ENCODE peak calls at places on chromosomes 5 and 9, in four cellular contexts. B is uterus, C is esophagus squamous epithelium, V is fibroblast of lung. H is an unnamed sample. For H3K9me3 and H3K4me1, the result is how much of the 10 kb centered on the place peaks cover.

GRCh38 chr9:134445000-134445399 is 118.7 kb downstream of the RXRA start:
- DNase-seq in C (no peak), B (no peak), V (no peak), H (no peak)

GRCh38 chr9:96441798-96442445 is 8.0 kb upstream of the HABP4 start:
- DNase-seq in C (no peak), V (peak), B (no peak), H (no peak)

GRCh38 chr9:72509053-72509452 is 12.4 kb upstream of the TMC1 start:
- DNase-seq in V (peak), C (no peak), B (no peak), H (no peak)

GRCh38 chr5:141821430-141821925 is 56.7 kb downstream of the PCDH1 start:
- DNase-seq in B (no peak), V (peak), C (no peak), H (no peak)

GRCh38 chr5:61969347-61969746 is 336.7 kb upstream of the KIF2A start:
- DNase-seq in B (no peak), C (no peak), V (peak), H (no peak)

GRCh38 chr9:126581893-126582292 is 31.8 kb upstream of the LMX1B start:
- DNase-seq in V (no peak), B (no peak), C (no peak), H (no peak)

GRCh38 chr9:114850871-114851270 is 45.0 kb upstream of the TNFSF15 start:
- DNase-seq in V (no peak), B (no peak), C (no peak), H (no peak)

GRCh38 chr9:131410051-131410491 is 16.2 kb downstream of the PRRC2B start:
- DNase-seq in B (no peak), V (peak), C (no peak), H (no peak)

GRCh38 chr9:89375181-89375760 is 57.0 kb downstream of the SECISBP2 start:
- DNase-seq in B (no peak), C (no peak), V (no peak), H (no peak)

GRCh38 chr5:73780297-73781080 is 154.5 kb downstream of the ARHGEF28 start:
- DNase-seq in C (no peak), V (no peak), B (no peak), H (no peak)

GRCh38 chr9:125990793-125991220 is 243.6 kb downstream of the PBX3 start:
- DNase-seq in V (no peak), C (no peak), B (no peak), H (no peak)

GRCh38 chr5:17398439-17398838 is 99.6 kb upstream of the TAF11L2 start:
- DNase-seq in B (no peak), C (no peak), V (peak), H (no peak)

GRCh38 chr9:113709721-113710120 is 166.4 kb upstream of the ZNF618 start:
- DNase-seq in B (no peak), V (no peak), C (no peak), H (no peak)

GRCh38 chr5:3957658-3958057 is 362.0 kb downstream of the IRX1 start:
- DNase-seq in C (no peak), B (no peak), V (no peak), H (no peak)
- H3K9me3 ChIP-seq in C (under half), B (under half), V (under half), H (under half)

GRCh38 chr9:121603028-121603427 is 48.4 kb upstream of the DAB2IP start:
- DNase-seq in V (no peak), C (no peak), B (no peak), H (no peak)
- H3K4me1 ChIP-seq in V (under half), C (half or more), B (under half), H (under half)

GRCh38 chr9:138080979-138081378 is 203.4 kb downstream of the CACNA1B start:
- DNase-seq in C (no peak), V (no peak), B (no peak), H (no peak)

GRCh38 chr9:138076650-138077009 is 199.0 kb downstream of the CACNA1B start:
- DNase-seq in V (no peak), B (no peak), C (no peak), H (no peak)

GRCh38 chr9:138077126-138077525 is 199.5 kb downstream of the CACNA1B start:
- DNase-seq in C (no peak), V (no peak), B (no peak), H (no peak)

GRCh38 chr9:138077898-138078540 is 200.4 kb downstream of the CACNA1B start:
- DNase-seq in B (no peak), V (no peak), C (no peak), H (no peak)

DNA sequence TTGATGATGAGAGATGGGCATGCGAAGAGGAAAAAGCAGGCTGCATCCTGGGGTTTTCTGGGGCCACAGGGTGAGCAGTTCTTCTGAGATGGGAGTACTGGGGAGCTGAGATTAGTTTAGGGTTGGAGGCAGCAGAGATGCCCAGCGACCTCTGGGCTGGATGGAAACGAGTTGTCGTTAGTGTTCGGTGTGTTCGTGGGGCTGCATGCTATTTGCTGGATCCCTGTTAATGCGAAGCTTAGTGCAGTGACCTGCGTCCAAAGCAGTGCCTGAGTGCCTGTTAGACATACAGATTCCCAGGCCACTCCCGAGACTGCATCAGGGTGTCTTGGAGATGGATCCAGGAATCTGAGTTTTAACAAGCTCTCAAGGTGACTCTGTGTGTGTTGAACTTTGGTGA is 201.3 kb downstream of the CACNA1B start:
- DNase-seq in B (no peak), V (no peak), C (no peak), H (no peak)
- H3K9me3 ChIP-seq in B (under half), V (under half), C (under half), H (under half)

GRCh38 chr5:58502032-58502431 is 10.8 kb downstream of the GAPT start:
- DNase-seq in B (no peak), V (no peak), C (no peak), H (no peak)
- H3K4me1 ChIP-seq in B (under half), V (under half), C (under half), H (under half)

DNA sequence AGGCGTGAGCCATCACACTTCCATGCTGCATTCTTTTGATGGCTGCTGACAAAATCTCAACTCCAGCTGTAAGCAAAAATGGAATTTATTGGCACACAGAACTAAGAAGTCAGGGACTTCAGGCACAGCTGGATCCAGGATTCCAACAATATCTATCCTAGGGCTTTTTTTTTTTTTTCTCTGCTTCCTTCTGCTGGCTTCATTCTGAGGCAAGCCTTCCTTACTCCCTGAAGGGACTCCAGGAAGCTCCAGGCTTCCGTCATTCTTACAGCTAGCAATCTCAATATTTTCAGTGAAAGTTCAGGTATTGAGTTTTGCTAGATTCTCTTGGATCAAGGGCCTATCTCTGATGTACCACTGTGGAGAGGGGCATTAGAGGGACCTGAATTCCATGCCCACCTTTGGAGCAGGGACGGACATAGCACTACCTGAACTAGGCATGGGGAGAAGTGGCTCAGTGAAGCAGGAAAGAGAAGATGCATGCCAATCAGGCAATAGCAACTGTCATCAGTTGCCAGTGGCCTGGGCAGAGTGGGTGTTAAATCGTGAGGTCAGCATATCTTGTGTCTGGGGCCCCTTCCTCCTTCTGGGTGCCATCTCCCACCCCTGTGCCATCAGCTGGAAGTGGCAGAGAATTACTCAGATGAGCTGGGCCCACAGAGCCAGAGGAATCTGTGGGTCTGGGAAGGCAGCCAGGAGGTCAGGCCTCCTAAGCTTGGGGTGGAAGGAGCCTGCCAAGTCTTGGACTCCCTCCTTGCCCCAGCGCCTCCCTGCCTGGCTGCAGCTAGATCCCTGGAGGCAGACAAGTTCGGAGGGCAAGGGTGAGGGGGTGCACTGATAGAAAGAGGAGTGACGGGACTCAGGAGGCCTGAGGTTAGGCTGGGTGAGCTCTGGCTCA is 66.3 kb downstream of the GALNT12 start:
- DNase-seq in B (no peak), V (peak), C (no peak), H (no peak)
- H3K9me3 ChIP-seq in B (under half), V (under half), C (under half), H (under half)

GRCh38 chr5:173454764-173455598 is 126.8 kb upstream of the STC2 start:
- DNase-seq in V (peak), B (peak), C (no peak), H (no peak)
- H3K4me1 ChIP-seq in V (under half), B (under half), C (under half), H (under half)